ENCODE peak calls at places on chromosomes 5 and 9, in seven cellular contexts. T, R, N, G, K, X and S are unnamed samples.

GRCh38 chr9:2413196-2413840 is 208.3 kb upstream of the VLDLR start:
- DNase-seq in R (no peak), K (no peak), X (no peak), N (no peak), G (no peak), T (no peak), S (no peak)

GRCh38 chr5:56305551-56305950 is 72.4 kb upstream of the ANKRD55 start:
- DNase-seq in G (no peak), N (no peak), T (no peak), K (no peak), R (no peak), X (no peak), S (no peak)

GRCh38 chr5:149019562-149020140 is 43.2 kb downstream of the SH3TC2 start:
- DNase-seq in N (no peak), T (no peak), K (no peak), G (no peak), R (no peak), X (no peak), S (no peak)

GRCh38 chr5:2015116-2015848 is 132.6 kb upstream of the IRX4 start:
- DNase-seq in K (no peak), G (no peak), X (no peak), T (no peak), R (no peak), N (no peak), S (peak)

GRCh38 chr5:66912787-66913186 is 283.8 kb downstream of the CD180 start:
- DNase-seq in G (no peak), X (no peak), T (no peak), N (no peak), K (no peak), R (no peak), S (no peak)

GRCh38 chr5:128579111-128579510 is 41.1 kb upstream of the FBN2 start:
- DNase-seq in N (no peak), X (no peak), K (no peak), R (no peak), T (no peak), G (no peak), S (no peak)

GRCh38 chr9:133494636-133495326 is 15.9 kb upstream of the SLC2A6 start:
- DNase-seq in G (no peak), N (peak), X (no peak), T (no peak), K (no peak), R (no peak), S (no peak)

GRCh38 chr5:23482642-23483041 is 24.8 kb upstream of the PRDM9 start:
- DNase-seq in G (no peak), K (no peak), N (no peak), T (no peak), X (no peak), R (no peak), S (no peak)

GRCh38 chr5:72347801-72348305 is 27.7 kb downstream of the PTCD2 start:
- DNase-seq in T (no peak), G (no peak), X (no peak), R (no peak), N (no peak), K (no peak), S (no peak)

GRCh38 chr9:71761938-71762353 is 6.4 kb downstream of the CEMIP2 start:
- DNase-seq in G (no peak), N (no peak), T (no peak), X (no peak), K (no peak), R (no peak), S (no peak)

GRCh38 chr5:117326997-117327396 is 752.4 kb upstream of the SEMA6A start:
- DNase-seq in T (no peak), G (no peak), X (no peak), K (no peak), N (no peak), R (no peak), S (no peak)

GRCh38 chr5:73994963-73995362 is 369.0 kb downstream of the ARHGEF28 start:
- DNase-seq in K (no peak), N (no peak), T (no peak), R (no peak), X (no peak), G (no peak), S (no peak)

GRCh38 chr5:93604119-93604963 is 21.3 kb downstream of the NR2F1 start:
- DNase-seq in N (no peak), T (no peak), G (peak), X (no peak), K (no peak), R (no peak), S (no peak)

GRCh38 chr5:141150993-141151325 is 1.1 kb downstream of the PCDHB6 start:
- DNase-seq in R (no peak), X (no peak), N (no peak), G (no peak), K (no peak), T (no peak), S (no peak)

GRCh38 chr9:14179449-14179848 is 134.5 kb downstream of the NFIB start:
- DNase-seq in G (no peak), R (no peak), K (no peak), X (no peak), T (peak), N (peak), S (no peak)

GRCh38 chr9:87471746-87472145 is 25.9 kb upstream of the DAPK1 start:
- DNase-seq in R (no peak), N (no peak), K (no peak), G (no peak), X (no peak), T (no peak), S (no peak)

GRCh38 chr5:176664886-176665285 is 17.6 kb downstream of the TSPAN17 start:
- DNase-seq in R (no peak), N (no peak), K (no peak), T (no peak), X (no peak), G (no peak), S (no peak)

GRCh38 chr5:74094096-74094778 is 468.2 kb downstream of the ARHGEF28 start:
- DNase-seq in G (no peak), T (no peak), K (no peak), X (no peak), R (no peak), N (no peak), S (no peak)

GRCh38 chr5:108634951-108635288 is 112.8 kb upstream of the FER start:
- DNase-seq in X (no peak), G (no peak), N (no peak), R (no peak), T (no peak), K (no peak), S (no peak)

GRCh38 chr9:123267481-123268239 is 726 bp downstream of the STRBP start:
- DNase-seq in T (no peak), X (no peak), K (peak), G (peak), R (no peak), N (no peak), S (no peak)

GRCh38 chr9:26263451-26263850 is 585.2 kb upstream of the TUSC1 start:
- DNase-seq in G (no peak), X (no peak), R (no peak), N (no peak), T (no peak), K (no peak), S (no peak)

GRCh38 chr9:71791875-71792274 is 23.6 kb upstream of the CEMIP2 start:
- DNase-seq in K (no peak), T (no peak), G (no peak), X (no peak), N (no peak), R (no peak), S (no peak)

GRCh38 chr9:69324549-69325401 is at the start of gene ENTREP1:
- DNase-seq in N (no peak), T (peak), X (no peak), K (peak), G (peak), R (no peak), S (no peak)

GRCh38 chr5:83473344-83474169 is 2.0 kb downstream of the VCAN start:
- DNase-seq in X (peak), R (peak), K (peak), T (peak), G (peak), N (no peak), S (no peak)

GRCh38 chr9:99029083-99029482 is 75.8 kb upstream of the TGFBR1 start:
- DNase-seq in G (no peak), R (no peak), T (no peak), K (no peak), N (no peak), X (no peak), S (no peak)

GRCh38 chr9:131657890-131658752 is 81.8 kb downstream of the RAPGEF1 start:
- DNase-seq in K (no peak), X (no peak), G (no peak), R (no peak), N (peak), T (peak), S (no peak)

GRCh38 chr9:22158983-22159382 is 149.9 kb upstream of the CDKN2B start:
- DNase-seq in R (no peak), K (no peak), T (no peak), N (peak), G (no peak), X (peak), S (no peak)

GRCh38 chr5:16707869-16708192 is 91.0 kb upstream of the RETREG1 start:
- DNase-seq in N (no peak), R (no peak), T (no peak), X (no peak), G (no peak), K (no peak), S (no peak)

GRCh38 chr5:34684281-34684979 is 28.3 kb downstream of the RAI14 start:
- DNase-seq in X (no peak), K (no peak), G (no peak), T (no peak), R (no peak), N (peak), S (no peak)

GRCh38 chr5:131671409-131671808 is 36.4 kb upstream of the RAPGEF6 start:
- DNase-seq in X (no peak), R (no peak), N (no peak), T (no peak), K (no peak), G (no peak), S (no peak)

GRCh38 chr5:5387789-5388188 is 34.7 kb upstream of the ICE1 start:
- DNase-seq in R (no peak), K (no peak), N (no peak), G (no peak), X (no peak), T (no peak), S (no peak)

GRCh38 chr5:35777358-35778087 is 79.2 kb upstream of the IL7R start:
- DNase-seq in X (peak), K (peak), N (peak), T (peak), R (no peak), G (no peak), S (no peak)

GRCh38 chr5:141846031-141846430 is 32.2 kb downstream of the PCDH1 start:
- DNase-seq in K (no peak), R (no peak), X (no peak), G (no peak), N (no peak), T (no peak), S (no peak)

GRCh38 chr5:141412853-141413539 is at the start of gene PCDHGA10:
- DNase-seq in R (peak), N (peak), G (no peak), X (no peak), K (no peak), T (peak), S (no peak)

GRCh38 chr5:119269061-119269579 is 86.7 kb upstream of the TNFAIP8 start:
- DNase-seq in R (no peak), X (no peak), K (no peak), N (peak), T (peak), G (peak), S (no peak)

DNA sequence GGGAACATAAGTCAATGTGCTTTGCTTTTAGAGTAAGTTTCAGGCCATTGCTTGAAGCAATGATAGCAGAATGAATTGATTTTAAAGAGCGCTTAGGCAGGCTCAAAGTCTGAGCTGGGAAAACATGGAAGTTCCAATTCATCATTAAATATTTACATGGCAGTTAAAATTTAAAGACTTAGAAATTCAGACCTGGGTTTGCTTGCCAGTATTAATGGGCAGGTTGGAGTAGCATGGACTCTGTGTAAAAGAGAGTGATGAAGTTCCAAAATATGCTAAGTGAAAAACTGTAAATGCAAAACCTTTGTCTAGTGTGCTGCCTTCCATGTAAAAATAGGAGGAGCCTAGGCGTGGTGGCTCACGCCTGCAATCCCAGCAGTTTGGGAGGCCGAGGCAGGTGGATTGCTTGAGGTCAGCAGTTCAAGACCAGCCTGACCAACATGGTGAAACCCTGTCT is 48.3 kb upstream of the PIK3R1 start:
- DNase-seq in K (no peak), R (no peak), X (no peak), G (no peak), T (no peak), N (peak), S (no peak)
- TF ChIP-seq POLR2AphosphoS5 in K (no peak), R (no peak), X (no peak), G (no peak), T (peak), N (no peak), S (no peak)

DNA sequence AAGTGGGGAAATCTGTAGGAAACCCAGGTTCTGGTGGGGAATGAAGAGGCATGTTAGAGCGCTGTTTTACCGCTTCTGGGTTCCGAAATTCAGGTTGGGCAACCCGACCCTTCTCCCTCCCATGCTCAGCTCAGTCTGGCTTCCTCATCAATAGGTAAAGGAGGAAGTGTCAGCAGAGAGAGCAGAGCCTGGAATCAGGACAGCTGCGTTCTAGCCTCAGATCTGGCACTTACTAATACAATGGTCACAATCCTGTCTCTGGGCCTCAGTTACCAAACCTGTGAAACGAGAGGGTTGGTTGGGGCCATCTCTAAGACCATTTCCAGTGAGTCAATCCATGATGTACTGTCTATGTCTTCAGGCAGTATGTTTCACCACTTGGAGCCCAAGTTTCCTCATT is 16.2 kb upstream of the TNIP1 start:
- DNase-seq in X (no peak), G (no peak), T (no peak), R (no peak), K (no peak), N (no peak), S (no peak)
- TF ChIP-seq POLR2AphosphoS5 in X (no peak), G (no peak), T (no peak), R (peak), K (no peak), N (no peak), S (no peak)

GRCh38 chr5:181205402-181205734 is 372 bp upstream of the TRIM7 start:
- DNase-seq in X (no peak), G (no peak), N (no peak), K (no peak), T (no peak), R (no peak), S (no peak)
- TF ChIP-seq POLR2AphosphoS5 in X (no peak), G (no peak), N (no peak), K (no peak), T (no peak), R (no peak), S (no peak)

GRCh38 chr5:25387949-25388348 is 743.2 kb upstream of the CDH10 start:
- DNase-seq in N (no peak), R (no peak), T (no peak), K (no peak), X (no peak), G (no peak), S (no peak)

GRCh38 chr5:25393957-25394356 is 749.2 kb upstream of the CDH10 start:
- DNase-seq in K (no peak), T (no peak), R (no peak), G (no peak), N (peak), X (no peak), S (no peak)

DNA sequence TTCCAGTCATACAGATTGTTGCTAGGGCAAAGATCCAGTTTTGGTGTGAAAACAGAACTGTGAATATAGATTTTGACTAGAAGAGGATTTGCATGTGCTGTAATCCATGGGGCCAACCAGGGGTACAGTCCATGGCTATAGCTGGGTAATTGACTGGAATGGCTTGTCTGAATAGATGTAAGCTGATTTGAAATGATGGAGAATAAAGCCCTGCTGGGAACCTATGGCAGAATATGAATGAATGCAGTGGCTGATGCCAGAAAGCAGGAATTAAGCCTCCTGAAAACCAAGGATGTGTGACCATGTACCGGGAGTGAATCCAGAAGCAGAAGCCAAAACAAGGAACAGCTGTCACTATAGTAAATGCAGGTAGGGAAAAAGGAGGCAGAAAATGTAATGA is 748.5 kb upstream of the CDH10 start:
- DNase-seq in X (no peak), T (no peak), G (no peak), R (no peak), N (no peak), K (no peak), S (no peak)
- TF ChIP-seq POLR2AphosphoS5 in X (no peak), T (no peak), G (no peak), R (no peak), N (no peak), K (no peak), S (no peak)

DNA sequence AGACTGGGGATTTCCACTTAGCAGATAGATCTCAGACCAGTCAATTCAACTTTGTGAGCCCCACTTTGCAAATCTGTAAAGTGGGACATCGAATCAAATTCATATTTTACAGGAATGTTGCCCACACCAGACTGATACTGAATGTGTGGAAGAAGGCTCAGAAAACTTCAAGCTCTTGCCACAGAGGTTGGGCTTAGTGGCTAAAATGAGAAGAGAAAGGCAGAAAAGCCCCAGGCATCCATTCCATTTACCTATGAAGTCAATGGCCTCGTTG is 1.7 kb downstream of the DUSP1 start:
- DNase-seq in T (no peak), X (no peak), R (no peak), N (no peak), K (no peak), G (no peak), S (no peak)
- TF ChIP-seq POLR2AphosphoS5 in T (no peak), X (no peak), R (no peak), N (no peak), K (no peak), G (no peak), S (no peak)

DNA sequence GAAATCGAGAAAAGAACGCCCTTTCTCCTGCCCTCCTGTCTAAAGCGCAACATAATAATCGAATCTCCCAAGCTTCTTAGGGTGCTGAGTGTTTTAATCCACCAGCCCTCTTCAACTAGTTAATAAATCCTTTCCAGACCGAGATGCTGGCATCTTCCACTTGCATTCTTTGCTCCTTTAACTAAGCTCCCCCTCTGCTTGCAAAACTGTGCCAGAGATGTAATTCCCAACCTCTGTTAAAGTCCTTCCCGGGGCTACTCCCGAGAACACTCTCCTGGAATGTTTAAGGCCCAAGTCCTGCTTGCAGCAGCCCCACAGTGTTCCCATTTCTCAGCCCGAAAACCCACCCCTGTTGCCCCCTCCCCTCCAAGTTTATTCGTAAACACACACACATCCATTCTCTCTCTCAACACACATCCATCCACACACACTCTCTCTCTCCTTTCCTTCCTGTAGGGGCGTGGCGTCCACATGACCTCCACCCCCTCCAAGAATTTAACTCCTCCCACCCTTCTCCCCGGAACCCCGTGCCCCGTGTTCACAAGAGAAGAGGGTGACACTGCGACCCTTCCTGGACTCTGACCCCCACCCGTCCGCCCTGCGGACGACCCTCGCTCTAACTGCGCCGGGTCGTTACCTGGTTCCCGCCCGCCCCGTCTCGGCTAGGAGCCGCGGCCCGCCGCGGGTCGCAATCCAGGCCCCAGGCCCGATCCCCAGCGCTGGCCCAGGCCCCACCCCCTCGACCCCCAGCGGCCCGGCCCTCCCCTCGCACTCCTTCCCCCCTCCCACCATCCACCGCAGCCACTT is 7.0 kb upstream of the MGAT1 start:
- DNase-seq in X (peak), N (peak), G (peak), R (peak), K (peak), T (peak), S (peak)
- TF ChIP-seq POLR2AphosphoS5 in X (no peak), N (peak), G (no peak), R (no peak), K (no peak), T (no peak), S (no peak)